ENCODE peak calls at places on chromosomes 4 and X, in eight cellular contexts. U, X, W, L, O, N, Y and A are unnamed samples.
A peak's percentile ranks its signal among the peaks of the same experiment; 100 is the strongest.

GRCh38 chr4:112031712-112032328 is 113.4 kb upstream of the FAM241A start:
- DNase-seq in U (peak; percentile 77), O (peak; percentile 24), N (peak; percentile 67), Y (peak; percentile 7), W (peak; percentile 11), X (peak; percentile 65), L (peak; percentile 86), A (no peak)

GRCh38 chr4:15295421-15296162 is 132.2 kb upstream of the C1QTNF7 start:
- DNase-seq in O (no peak), N (no peak), Y (no peak), U (peak; percentile 49), L (no peak), X (peak; percentile 12), W (no peak), A (no peak)

GRCh38 chr4:73828945-73829344 is 7.5 kb upstream of the CXCL6 start:
- DNase-seq in X (peak; percentile 80), L (peak; percentile 74), O (no peak), N (peak; percentile 47), W (no peak), Y (no peak), U (peak; percentile 94), A (no peak)

GRCh38 chr4:81257841-81258240 is 42.8 kb upstream of the PRKG2 start:
- DNase-seq in U (no peak), L (no peak), O (no peak), Y (no peak), X (no peak), W (no peak), N (no peak), A (no peak)

GRCh38 chr4:174214102-174214878 is 69.2 kb downstream of the FBXO8 start:
- DNase-seq in O (no peak), U (no peak), Y (no peak), W (no peak), N (peak; percentile 47), X (no peak), L (peak; percentile 39), A (no peak)

GRCh38 chrX:9698566-9698965 is 67.1 kb downstream of the GPR143 start:
- DNase-seq in L (no peak), Y (no peak), W (no peak), N (no peak), X (no peak), U (no peak), O (no peak), A (no peak)

GRCh38 chrX:151680805-151681204 is 14.5 kb upstream of the PRRG3 start:
- DNase-seq in Y (peak; percentile 13), W (peak; percentile 15), N (peak; percentile 48), L (peak; percentile 26), X (peak; percentile 3), U (peak; percentile 10), O (no peak), A (no peak)

GRCh38 chr4:39020130-39020529 is 12.1 kb downstream of the TMEM156 start:
- DNase-seq in Y (no peak), W (no peak), O (no peak), X (no peak), L (no peak), N (no peak), U (peak; percentile 58), A (no peak)

GRCh38 chrX:39749135-39749534 is 348.6 kb downstream of the BCOR start:
- DNase-seq in N (no peak), O (no peak), U (no peak), Y (no peak), X (no peak), L (no peak), W (no peak), A (no peak)

GRCh38 chrX:136219893-136220292 is 31.3 kb downstream of the MAP7D3 start:
- DNase-seq in W (no peak), N (no peak), L (no peak), X (no peak), Y (no peak), U (no peak), O (no peak), A (no peak)

GRCh38 chrX:15646543-15646942 is 18.1 kb downstream of the CLTRN start:
- DNase-seq in U (no peak), Y (no peak), W (peak; percentile 2), O (no peak), X (no peak), N (no peak), L (no peak), A (no peak)

GRCh38 chrX:32614707-32615106 is 596.6 kb downstream of the DMD start:
- DNase-seq in W (no peak), U (no peak), X (no peak), Y (no peak), L (no peak), O (no peak), N (no peak), A (no peak)

GRCh38 chrX:54785901-54786300 is 12.2 kb downstream of the ITIH6 start:
- DNase-seq in O (no peak), Y (no peak), W (no peak), N (peak; percentile 6), U (peak; percentile 14), L (peak; percentile 27), X (no peak), A (no peak)

GRCh38 chr4:94420356-94420755 is 31.4 kb upstream of the PDLIM5 start:
- DNase-seq in Y (no peak), U (peak; percentile 35), W (no peak), X (no peak), O (no peak), N (peak; percentile 10), L (peak; percentile 19), A (no peak)

GRCh38 chr4:1601533-1601835 is 82.6 kb downstream of the FAM53A start:
- DNase-seq in L (no peak), O (no peak), Y (no peak), U (no peak), N (no peak), W (no peak), X (no peak), A (no peak)

GRCh38 chr4:15234585-15235126 is 193.2 kb upstream of the C1QTNF7 start:
- DNase-seq in O (peak; percentile 98), X (peak; percentile 94), N (peak; percentile 89), W (no peak), Y (no peak), L (peak; percentile 94), U (peak; percentile 95), A (no peak)

GRCh38 chr4:16693040-16693506 is 205.4 kb downstream of the LDB2 start:
- DNase-seq in W (no peak), U (no peak), X (no peak), Y (no peak), L (peak; percentile 50), O (peak; percentile 84), N (no peak), A (no peak)

GRCh38 chr4:163607292-163607691 is 112.8 kb downstream of the TMA16 start:
- DNase-seq in W (no peak), Y (no peak), L (no peak), N (no peak), U (no peak), O (no peak), X (no peak), A (no peak)

GRCh38 chr4:11415409-11416070 is 13.2 kb downstream of the HS3ST1 start:
- DNase-seq in N (no peak), L (no peak), O (no peak), Y (no peak), W (no peak), X (no peak), U (no peak), A (no peak)

DNA sequence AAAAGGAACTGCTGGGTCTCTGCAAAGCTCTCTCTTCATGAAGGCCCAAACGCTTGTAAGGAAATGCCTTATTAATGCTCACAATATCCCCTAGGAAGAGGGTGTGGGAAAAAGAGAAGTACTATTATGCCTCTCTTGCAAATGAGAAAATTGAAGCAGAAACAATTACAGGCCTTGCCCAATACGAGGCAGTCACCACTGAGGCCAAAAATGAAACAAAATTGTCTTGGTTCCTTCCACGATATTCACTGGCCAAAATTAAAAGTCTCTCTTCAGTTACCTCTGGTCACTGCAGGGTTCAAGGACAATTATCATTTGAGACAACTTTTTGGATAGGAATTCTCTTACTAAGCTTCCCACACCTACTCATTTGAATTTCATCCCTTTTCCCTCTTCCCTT is 3.1 kb downstream of the SCARB2 start:
- DNase-seq in W (no peak), Y (no peak), X (no peak), N (no peak), L (peak; percentile 44), O (no peak), U (peak; percentile 26), A (no peak)
- H3K4me3 ChIP-seq in W (no peak overlapping the region), Y (no peak overlapping the region), X (no peak overlapping the region), N (no peak overlapping the region), L (peak overlapping the region; percentile 86), O (no peak overlapping the region), U (peak overlapping the region; percentile 84), A (no peak overlapping the region)

DNA sequence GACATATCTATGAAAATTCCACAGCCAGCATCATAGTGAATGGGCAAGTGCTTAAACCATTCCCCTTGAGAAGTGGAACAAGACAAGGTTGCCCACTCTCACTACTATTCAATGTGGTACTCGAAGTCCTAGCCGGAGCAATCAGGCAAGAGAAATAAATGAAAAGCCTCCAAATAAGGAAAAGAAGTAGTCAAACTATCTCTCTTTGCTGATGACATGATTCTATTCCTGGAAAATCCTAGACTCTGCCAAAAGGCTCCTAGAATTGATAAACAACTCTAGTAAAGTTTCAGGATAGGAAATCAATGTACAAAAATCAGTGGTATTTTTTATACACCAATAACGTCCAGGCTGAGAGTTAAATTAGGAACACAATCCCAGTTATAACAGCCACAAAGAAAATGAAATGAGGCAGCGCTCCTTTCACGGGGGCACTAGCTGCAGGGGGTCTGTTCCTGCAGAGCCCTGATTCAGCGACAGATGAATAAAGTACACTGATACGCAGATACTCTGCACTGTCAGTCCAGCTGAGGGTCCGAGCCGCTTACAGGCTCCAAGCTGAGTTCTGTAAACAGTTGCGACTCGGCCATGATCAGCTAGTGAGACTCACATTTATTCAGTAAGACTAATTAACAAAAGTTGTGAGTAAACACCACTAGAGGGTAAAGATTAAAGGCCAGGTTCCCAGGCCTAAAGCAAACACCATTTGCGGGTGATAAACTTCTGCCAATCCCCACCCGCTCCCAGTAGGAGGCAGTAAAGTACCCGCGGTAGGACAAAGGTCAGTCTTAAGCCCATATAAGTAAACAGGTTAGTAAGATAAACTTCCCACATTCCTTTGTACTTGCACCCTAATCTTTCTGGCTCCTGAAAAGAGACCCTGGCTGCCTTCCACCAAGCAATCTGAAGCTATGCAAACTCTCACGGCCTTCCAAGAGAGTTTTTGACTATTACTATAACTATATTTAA is 290.6 kb upstream of the GRID2 start:
- DNase-seq in O (no peak), Y (no peak), X (no peak), N (peak; percentile 2), L (no peak), U (no peak), W (no peak), A (no peak)
- H3K4me3 ChIP-seq in O (no peak overlapping the region), Y (no peak overlapping the region), X (no peak overlapping the region), N (no peak overlapping the region), L (no peak overlapping the region), U (no peak overlapping the region), W (no peak overlapping the region), A (no peak overlapping the region)

GRCh38 chr4:4492161-4492847 is 49.5 kb downstream of the STX18 start:
- DNase-seq in O (peak; percentile 33), X (peak; percentile 58), L (peak; percentile 79), Y (no peak), U (peak; percentile 71), N (no peak), W (peak; percentile 53), A (no peak)
- H3K4me3 ChIP-seq in O (no peak overlapping the region), X (no peak overlapping the region), L (peak overlapping the region; percentile 73), Y (no peak overlapping the region), U (no peak overlapping the region), N (no peak overlapping the region), W (peak overlapping the region; percentile 57), A (no peak overlapping the region)

GRCh38 chr4:18464160-18464559 is 442.6 kb upstream of the LCORL start:
- DNase-seq in L (no peak), Y (no peak), W (no peak), N (peak; percentile 2), X (no peak), O (no peak), U (no peak), A (no peak)
- H3K4me3 ChIP-seq in L (no peak overlapping the region), Y (no peak overlapping the region), W (no peak overlapping the region), N (no peak overlapping the region), X (no peak overlapping the region), O (no peak overlapping the region), U (no peak overlapping the region), A (no peak overlapping the region)